ENCODE peak calls at places on chromosomes 5 and 9, in five cellular contexts. N is upper lobe of left lung, Q is stomach, C is ovary, F is HepG2. L is an unnamed sample.
A peak's percentile ranks its signal among the peaks of the same experiment; 100 is the strongest.

GRCh38 chr5:93225748-93226147 is 355.3 kb downstream of the NR2F1-AS1 start:
- DNase-seq in N (no peak), Q (no peak), C (peak; percentile 42), F (no peak), L (no peak)

GRCh38 chr9:137276757-137277328 is 683 bp upstream of the TOR4A start:
- DNase-seq in N (peak; percentile 92), Q (peak; percentile 89), C (peak; percentile 88), F (peak; percentile 76), L (peak; percentile 49)

GRCh38 chr5:125785407-125785806 is 637.8 kb upstream of the GRAMD2B start:
- DNase-seq in N (no peak), Q (no peak), C (no peak), F (no peak), L (no peak)

GRCh38 chr5:140926903-140927573 is 939 bp downstream of the PCDHAC1 start:
- DNase-seq in N (peak; percentile 36), Q (no peak), C (no peak), F (no peak), L (no peak)

GRCh38 chr5:142290574-142291299 is 34.1 kb downstream of the SPRY4 start:
- DNase-seq in N (no peak), Q (no peak), C (no peak), F (no peak), L (no peak)

GRCh38 chr5:93163010-93163663 is 417.9 kb downstream of the NR2F1-AS1 start:
- DNase-seq in N (no peak), Q (no peak), C (no peak), F (no peak), L (no peak)

GRCh38 chr5:147904110-147904509 is 2.2 kb downstream of the C5orf46 start:
- DNase-seq in N (no peak), Q (no peak), C (no peak), F (no peak), L (no peak)

GRCh38 chr9:2816476-2817141 is 27.3 kb downstream of the PUM3 start:
- DNase-seq in N (peak; percentile 77), Q (no peak), C (no peak), F (no peak), L (no peak)

GRCh38 chr5:10254686-10255085 is 4.6 kb downstream of the CCT5 start:
- DNase-seq in N (no peak), Q (no peak), C (no peak), F (no peak), L (no peak)

GRCh38 chr5:96753017-96753397 is 54.7 kb downstream of the ERAP1 start:
- DNase-seq in N (no peak), Q (no peak), C (no peak), F (no peak), L (no peak)
- TF ChIP-seq POLR2A in N (no peak), Q (no peak), C (no peak), F (no peak), L (no peak)

GRCh38 chr5:139684881-139685749 is 37.0 kb downstream of the CXXC5 start:
- DNase-seq in N (no peak), Q (peak; percentile 75), C (no peak), F (no peak), L (no peak)
- TF ChIP-seq EP300 in N (no peak), Q (no peak), C (no peak), F (no peak), L (no peak)

DNA sequence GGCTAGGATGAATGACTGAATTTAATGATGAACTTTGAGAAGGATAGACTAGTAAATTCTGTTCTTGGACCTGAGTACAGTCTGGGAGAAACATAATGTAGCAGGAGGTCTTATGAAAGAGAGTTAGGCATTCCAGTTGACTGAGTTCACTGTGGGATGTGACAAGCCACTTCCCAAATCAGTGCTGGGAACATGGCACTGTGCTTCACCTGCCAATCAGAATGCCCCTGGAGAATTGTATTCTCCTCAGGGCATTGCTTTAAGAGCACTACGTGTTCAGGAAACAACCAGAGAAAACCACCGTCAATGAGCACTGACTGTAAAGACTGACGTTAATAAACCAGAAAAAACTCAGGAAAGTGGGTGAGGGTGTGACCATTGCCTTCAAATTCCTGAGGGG is 1.2 kb downstream of the CCDC107 start:
- DNase-seq in N (no peak), Q (no peak), C (no peak), F (no peak), L (no peak)
- TF ChIP-seq POLR2A in N (no peak), Q (no peak), C (no peak), F (no peak), L (no peak)

GRCh38 chr5:160088805-160089204 is 30.4 kb downstream of the PWWP2A start:
- DNase-seq in N (no peak), Q (no peak), C (no peak), F (no peak), L (no peak)
- TF ChIP-seq EP300 in N (no peak), Q (no peak), C (no peak), F (no peak), L (no peak)

GRCh38 chr5:33049298-33049697 is 338.2 kb downstream of the NPR3 start:
- DNase-seq in N (no peak), Q (no peak), C (no peak), F (no peak), L (no peak)
- TF ChIP-seq POLR2A in N (no peak), Q (no peak), C (no peak), F (no peak), L (no peak)

DNA sequence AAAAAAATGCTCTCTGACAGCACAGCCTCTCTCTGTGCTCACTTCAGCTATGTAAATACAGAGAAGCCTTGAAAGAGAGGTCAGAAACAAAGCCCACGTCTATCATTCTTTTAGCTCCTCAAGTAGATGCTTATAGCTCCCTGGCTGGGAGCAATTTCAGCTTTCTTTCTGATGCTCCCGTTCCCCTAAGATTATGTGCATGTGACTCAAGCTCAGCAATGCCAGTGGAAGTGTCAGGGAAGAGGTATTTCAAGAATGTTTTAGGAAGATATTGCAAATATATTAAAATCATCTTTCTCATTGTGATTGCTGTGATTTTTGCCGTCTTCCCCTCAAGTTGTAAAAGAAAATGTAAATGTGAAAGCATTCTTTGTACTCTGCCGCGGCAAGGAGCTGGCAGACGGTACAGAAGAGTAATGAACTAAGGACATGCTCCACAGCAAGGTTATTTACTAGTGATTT is 1353.7 kb upstream of the ACO1 start:
- DNase-seq in N (no peak), Q (no peak), C (no peak), F (no peak), L (no peak)
- TF ChIP-seq EP300 in N (no peak), Q (no peak), C (no peak), F (no peak), L (no peak)

L was measured in tibial nerve.